ENCODE peak calls at places on chromosomes 3 and 15, in six cellular contexts. Z is breast epithelium; S is CD8-positive, alpha-beta T cell; O is nephron progenitor cell; U is fibroblast of pulmonary artery; J is glutamatergic neuron. Q is an unnamed sample.
A peak's percentile ranks its signal among the peaks of the same experiment; 100 is the strongest.

GRCh38 chr15:38377547-38378161 is 76.3 kb upstream of the FAM98B start:
- DNase-seq in Z (no peak), J (no peak), S (no peak), U (no peak), O (no peak), Q (no peak)

GRCh38 chr3:149393355-149394165 is 16.1 kb upstream of the TM4SF1 start:
- DNase-seq in U (peak; percentile 91), S (no peak), Z (peak; percentile 62), J (peak; percentile 75), O (peak; percentile 59), Q (no peak)

GRCh38 chr3:134666885-134667284 is 16.1 kb upstream of the KY start:
- DNase-seq in Z (peak; percentile 57), J (no peak), O (no peak), S (no peak), U (no peak), Q (no peak)

GRCh38 chr15:29637555-29637954 is 184.7 kb downstream of the TJP1 start:
- DNase-seq in J (no peak), O (no peak), U (no peak), S (no peak), Z (no peak), Q (no peak)

GRCh38 chr3:78035020-78035660 is 995.2 kb downstream of the ROBO2 start:
- DNase-seq in Z (no peak), S (no peak), O (no peak), U (no peak), J (no peak), Q (no peak)

GRCh38 chr15:90864507-90864906 is 3.9 kb upstream of the FURIN start:
- DNase-seq in S (no peak), O (no peak), Z (no peak), U (no peak), J (no peak), Q (no peak)

GRCh38 chr15:70160267-70160666 is 62.5 kb upstream of the TLE3 start:
- DNase-seq in O (no peak), Z (no peak), J (no peak), S (no peak), U (no peak), Q (no peak)

GRCh38 chr15:56963126-56963525 is 44.7 kb downstream of the TCF12 start:
- DNase-seq in J (no peak), U (no peak), Z (no peak), O (no peak), S (no peak), Q (no peak)

GRCh38 chr3:50050361-50050760 is 38.4 kb upstream of the RBM5 start:
- DNase-seq in Z (no peak), J (no peak), U (peak; percentile 73), O (no peak), S (no peak), Q (no peak)

GRCh38 chr3:138426211-138426610 is 8.2 kb upstream of the ESYT3 start:
- DNase-seq in O (no peak), S (no peak), J (no peak), Z (no peak), U (peak; percentile 58), Q (no peak)

GRCh38 chr15:51104512-51104911 is 9.8 kb upstream of the TNFAIP8L3 start:
- DNase-seq in U (peak; percentile 82), J (no peak), Z (no peak), O (peak; percentile 31), S (no peak), Q (no peak)

GRCh38 chr3:189260556-189261493 is 89.1 kb downstream of the TPRG1 start:
- DNase-seq in S (no peak), O (no peak), Z (peak; percentile 81), J (no peak), U (no peak), Q (no peak)

GRCh38 chr15:90071220-90071807 is 31.0 kb downstream of the IDH2 start:
- DNase-seq in O (peak; percentile 68), S (peak; percentile 85), U (peak; percentile 90), J (peak; percentile 76), Z (peak; percentile 71), Q (no peak)

GRCh38 chr3:54791552-54792156 is 136.2 kb downstream of the LRTM1 start:
- DNase-seq in J (no peak), S (no peak), Z (no peak), O (no peak), U (no peak), Q (no peak)

GRCh38 chr15:68205949-68206539 is 912 bp upstream of the CALML4 start:
- DNase-seq in O (no peak), U (no peak), Z (no peak), S (no peak), J (no peak), Q (no peak)

GRCh38 chr15:61132211-61132610 is 96.9 kb downstream of the RORA start:
- DNase-seq in O (no peak), S (no peak), Z (no peak), J (no peak), U (no peak), Q (no peak)

GRCh38 chr15:58771621-58772235 is 626 bp downstream of the MINDY2 start:
- DNase-seq in O (peak; percentile 56), J (peak; percentile 69), S (no peak), Z (peak; percentile 45), U (no peak), Q (peak; percentile 72)

GRCh38 chr3:31762888-31763351 is 218.1 kb downstream of the OSBPL10 start:
- DNase-seq in Z (no peak), J (no peak), O (peak; percentile 38), S (no peak), U (no peak), Q (no peak)

GRCh38 chr3:4824948-4825325 is 154.3 kb upstream of the BHLHE40 start:
- DNase-seq in S (no peak), U (peak; percentile 56), Z (no peak), O (no peak), J (no peak), Q (no peak)

GRCh38 chr3:14082108-14082657 is 42.5 kb downstream of the CHCHD4 start:
- DNase-seq in J (no peak), O (no peak), Z (no peak), S (no peak), U (no peak), Q (no peak)

DNA sequence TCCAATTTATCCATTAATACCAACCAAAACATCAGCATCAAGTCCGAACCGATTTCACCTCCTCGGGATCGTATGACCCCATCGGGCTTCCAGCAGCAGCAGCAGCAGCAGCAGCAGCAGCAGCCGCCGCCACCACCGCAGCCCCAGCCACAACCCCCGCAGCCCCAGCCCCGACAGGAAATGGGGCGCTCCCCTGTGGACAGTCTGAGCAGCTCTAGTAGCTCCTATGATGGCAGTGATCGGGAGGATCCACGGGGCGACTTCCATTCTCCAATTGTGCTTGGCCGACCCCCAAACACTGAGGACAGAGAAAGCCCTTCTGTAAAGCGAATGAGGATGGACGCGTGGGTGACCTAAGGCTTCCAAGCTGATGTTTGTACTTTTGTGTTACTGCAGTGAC is 20.8 kb downstream of the LYSMD4 start:
- DNase-seq in S (no peak), U (no peak), J (peak; percentile 39), O (no peak), Z (no peak), Q (no peak)
- TF ChIP-seq CTCF in S (no peak), U (no peak), J (no peak), O (no peak), Z (no peak), Q (no peak)

GRCh38 chr3:52154135-52155094 is at the start of gene POC1A:
- DNase-seq in S (peak; percentile 82), O (peak; percentile 91), U (peak; percentile 99), Z (peak; percentile 96), J (peak; percentile 90), Q (peak; percentile 92)
- TF ChIP-seq CTCF in S (no peak), O (no peak), U (no peak), Z (peak; percentile 32), J (peak; percentile 65), Q (peak; percentile 26)

GRCh38 chr3:182567666-182568065 is 225.6 kb upstream of the ATP11B start:
- DNase-seq in U (no peak), O (no peak), J (no peak), Z (no peak), S (no peak), Q (no peak)
- TF ChIP-seq CTCF in U (no peak), O (no peak), J (no peak), Z (no peak), S (no peak), Q (peak; percentile 22)

GRCh38 chr15:77819271-77819806 is 186.6 kb upstream of the LINGO1 start:
- DNase-seq in Z (no peak), O (peak; percentile 63), J (peak; percentile 59), U (no peak), S (no peak), Q (no peak)

GRCh38 chr15:77821959-77822256 is 189.2 kb upstream of the LINGO1 start:
- DNase-seq in J (peak; percentile 35), U (no peak), S (no peak), O (no peak), Z (no peak), Q (no peak)

GRCh38 chr15:77818484-77819270 is 186.0 kb upstream of the LINGO1 start:
- DNase-seq in J (no peak), U (no peak), Z (no peak), O (no peak), S (no peak), Q (no peak)

GRCh38 chr15:77821188-77821958 is 188.7 kb upstream of the LINGO1 start:
- DNase-seq in O (peak; percentile 80), J (peak; percentile 91), S (no peak), U (peak; percentile 68), Z (peak; percentile 24), Q (no peak)

DNA sequence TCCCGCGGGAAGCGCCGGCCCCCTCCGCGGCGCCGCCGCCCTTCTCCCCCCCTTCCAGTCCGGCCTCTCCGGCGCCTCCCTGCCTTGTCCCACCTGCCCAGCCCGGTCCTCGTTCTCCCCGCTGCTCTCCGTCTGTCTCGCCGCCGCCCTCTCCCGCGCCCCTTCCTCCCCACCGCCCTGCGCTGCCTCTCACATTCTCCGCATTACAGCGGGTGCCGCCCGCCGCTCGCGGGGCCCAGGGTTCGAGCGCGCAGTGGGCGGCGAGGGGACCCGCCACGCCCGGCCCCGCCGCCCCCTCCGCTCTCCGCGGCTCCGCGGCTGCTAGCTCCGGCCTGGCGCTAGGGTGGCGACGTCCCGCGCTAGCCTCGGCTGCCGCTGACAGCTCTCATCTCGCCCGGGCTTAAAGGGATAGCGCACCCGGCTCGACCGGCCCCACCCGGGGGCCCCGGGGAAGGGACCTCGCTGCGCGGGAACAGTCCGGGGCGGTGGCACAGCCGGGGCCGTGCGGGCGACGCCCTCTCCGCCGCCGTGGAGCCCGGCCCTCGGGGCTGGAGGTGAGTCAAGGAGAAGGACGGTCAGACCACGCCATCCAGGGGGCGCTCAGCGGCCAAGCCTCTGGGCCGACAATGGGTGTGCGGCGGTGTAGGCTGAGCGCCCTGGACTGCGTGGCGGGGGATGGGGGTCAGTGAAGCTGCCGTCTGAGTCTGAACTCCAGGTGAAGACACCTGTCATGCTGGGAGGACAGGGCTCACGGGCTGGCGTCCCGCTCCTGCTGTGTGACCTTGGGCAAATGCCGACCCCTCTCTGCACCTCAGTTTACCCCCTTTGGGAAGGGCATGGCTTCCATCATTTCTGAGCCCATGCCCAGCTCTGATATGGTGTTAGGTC is 187.4 kb upstream of the LINGO1 start:
- DNase-seq in J (peak; percentile 79), S (no peak), U (no peak), Z (no peak), O (peak; percentile 74), Q (no peak)
- TF ChIP-seq CTCF in J (peak; percentile 34), S (no peak), U (no peak), Z (no peak), O (no peak), Q (peak; percentile 51)